ENCODE peak calls at places on chromosomes 6 and 20, in six cellular contexts. X, W, S, K, A and J are unnamed samples.

GRCh38 chr6:98957440-98957839 is 9.7 kb upstream of the FBXL4 start:
- DNase-seq in W (peak), X (no peak), K (no peak), A (no peak), S (peak), J (peak)

GRCh38 chr6:11575408-11576033 is 38.0 kb downstream of the TMEM170B start:
- DNase-seq in A (no peak), W (peak), X (peak), K (no peak), S (peak), J (peak)

GRCh38 chr6:145815875-145816274 is 1.3 kb upstream of the FBXO30 start:
- DNase-seq in X (peak), W (no peak), A (no peak), K (no peak), S (peak), J (no peak)

GRCh38 chr20:62704341-62704948 is 4.2 kb upstream of the NTSR1 start:
- DNase-seq in K (peak), S (peak), A (peak), X (no peak), W (peak), J (peak)

GRCh38 chr20:22504829-22505377 is 79.5 kb downstream of the FOXA2 start:
- DNase-seq in X (no peak), S (no peak), W (no peak), K (no peak), A (no peak), J (no peak)

GRCh38 chr6:107274288-107274687 is 159.0 kb upstream of the BEND3 start:
- DNase-seq in K (no peak), W (no peak), S (no peak), A (no peak), X (no peak), J (no peak)

GRCh38 chr6:122184260-122184934 is 215.1 kb upstream of the HSF2 start:
- DNase-seq in X (no peak), A (no peak), W (no peak), S (peak), K (no peak), J (peak)

GRCh38 chr20:42024653-42025052 is 406.5 kb upstream of the CHD6 start:
- DNase-seq in S (no peak), A (no peak), K (no peak), X (peak), W (no peak), J (no peak)

GRCh38 chr20:4521170-4521968 is 200.3 kb upstream of the PRND start:
- DNase-seq in A (no peak), W (no peak), K (no peak), S (no peak), X (no peak), J (no peak)

GRCh38 chr6:18155273-18155863 is at the start of gene KDM1B:
- DNase-seq in W (no peak), A (peak), X (peak), S (peak), K (peak), J (peak)

GRCh38 chr20:25056601-25057233 is 1.2 kb downstream of the ACSS1 start:
- DNase-seq in S (no peak), K (no peak), X (no peak), A (no peak), W (no peak), J (no peak)

GRCh38 chr20:25058051-25058796 is at the start of gene ACSS1:
- DNase-seq in W (peak), K (peak), X (peak), A (peak), S (no peak), J (no peak)

GRCh38 chr20:25058797-25059486 is 1.0 kb upstream of the ACSS1 start:
- DNase-seq in A (peak), X (peak), W (peak), S (no peak), K (peak), J (no peak)

GRCh38 chr20:25055711-25056492 is 2.0 kb downstream of the ACSS1 start:
- DNase-seq in W (no peak), A (no peak), X (no peak), K (peak), S (peak), J (no peak)

GRCh38 chr20:25057234-25058050 is 497 bp downstream of the ACSS1 start:
- DNase-seq in S (no peak), X (peak), A (peak), K (peak), W (peak), J (no peak)
- TF ChIP-seq CTCF in S (no peak), X (no peak), A (no peak), K (no peak), W (no peak), J (no peak)

GRCh38 chr6:7106752-7107577 is 796 bp upstream of the RREB1 start:
- DNase-seq in X (peak), K (peak), W (peak), A (peak), S (no peak), J (no peak)
- TF ChIP-seq CTCF in X (peak), K (peak), W (peak), A (peak), S (peak), J (peak)

DNA sequence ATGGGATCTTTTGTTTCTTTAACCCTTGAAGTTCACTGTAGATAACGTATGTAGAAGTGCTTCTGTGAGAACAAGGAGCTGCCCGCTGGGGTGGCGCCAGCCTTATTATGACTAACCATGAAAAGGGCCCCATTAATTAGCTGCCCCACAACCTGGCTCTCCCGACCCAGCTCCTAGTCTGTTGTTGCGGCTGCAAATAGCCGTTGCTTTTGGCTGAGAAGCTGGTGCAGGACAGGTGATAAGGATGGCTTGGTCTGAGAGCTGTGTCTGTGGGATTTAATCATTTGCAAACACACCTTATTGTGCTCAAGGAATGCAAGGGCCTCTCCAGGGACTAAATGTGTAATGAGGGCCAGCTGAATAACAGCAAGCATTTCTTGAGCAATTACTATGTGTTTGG is 62.3 kb downstream of the DLGAP4 start:
- DNase-seq in W (no peak), A (no peak), K (no peak), X (no peak), S (no peak), J (no peak)
- TF ChIP-seq CTCF in W (no peak), A (no peak), K (no peak), X (no peak), S (no peak), J (no peak)

DNA sequence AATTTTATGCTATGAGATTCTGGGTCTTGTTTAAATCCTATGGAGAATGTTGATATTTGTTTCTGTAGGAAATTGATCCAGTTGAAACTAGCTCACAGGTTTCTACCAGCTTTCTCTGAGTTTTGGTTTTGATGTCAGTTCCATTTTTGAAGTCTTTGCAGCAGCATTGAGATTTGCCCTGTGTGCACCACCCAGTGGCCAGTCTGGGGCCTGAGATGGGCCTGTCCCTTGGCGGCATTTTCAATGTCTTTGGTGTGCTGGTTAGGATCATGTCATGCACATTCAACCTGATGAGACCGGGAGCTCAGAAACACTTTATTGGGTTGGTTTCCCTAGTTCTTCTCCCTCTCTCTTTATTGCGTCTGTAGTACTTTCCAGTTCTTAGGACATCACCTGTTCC is 395.2 kb upstream of the MAP3K7 start:
- DNase-seq in W (no peak), K (no peak), X (peak), A (no peak), S (no peak), J (no peak)
- TF ChIP-seq CTCF in W (no peak), K (no peak), X (peak), A (no peak), S (no peak), J (no peak)

DNA sequence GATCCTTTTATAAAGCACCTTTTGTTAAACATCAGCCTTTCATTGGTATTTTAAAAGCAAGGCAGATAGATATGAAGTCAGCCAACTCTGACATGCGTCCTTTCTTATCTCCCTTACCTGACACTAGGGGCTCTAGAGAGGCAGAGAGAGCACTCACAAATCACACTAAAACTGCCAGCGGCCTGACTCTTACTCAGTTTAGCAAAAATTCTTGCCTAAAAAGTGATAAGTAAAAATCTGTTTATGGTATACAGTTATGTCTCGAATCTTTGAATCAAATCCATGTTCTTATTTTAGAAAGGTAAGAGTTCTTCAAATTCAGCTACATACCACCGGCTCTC is 10.4 kb upstream of the TDRD6 start:
- DNase-seq in A (no peak), X (peak), W (no peak), S (no peak), K (no peak), J (no peak)
- TF ChIP-seq CTCF in A (no peak), X (peak), W (no peak), S (peak), K (no peak), J (peak)

GRCh38 chr6:162118706-162119105 is 608.9 kb downstream of the PRKN start:
- DNase-seq in A (no peak), W (no peak), X (no peak), K (no peak), S (peak), J (no peak)
- TF ChIP-seq CTCF in A (no peak), W (no peak), X (no peak), K (no peak), S (no peak), J (no peak)